ENCODE peak calls at places on chromosomes 6 and 20, in four cellular contexts. One of them, this sample, is unnamed.
A peak's percentile ranks its signal among the peaks of the same experiment; 100 is the strongest.

GRCh38 chr6:168313371-168314028 is 6.1 kb downstream of the DACT2 start:
- DNase-seq in IMR-90: no peak
- DNase-seq in ovary: no peak
- DNase-seq in mesenchymal stem cell: no peak
- DNase-seq in this sample: no peak

GRCh38 chr6:144219056-144219685 is 66.0 kb upstream of the UTRN start:
- DNase-seq in IMR-90: peak; percentile 71
- DNase-seq in ovary: no peak
- DNase-seq in mesenchymal stem cell: peak; percentile 64
- DNase-seq in this sample: no peak

GRCh38 chr6:132118144-132118543 is 167.0 kb upstream of the CCN2 start:
- DNase-seq in IMR-90: no peak
- DNase-seq in ovary: no peak
- DNase-seq in mesenchymal stem cell: no peak
- DNase-seq in this sample: no peak

GRCh38 chr20:64161595-64162238 is 2.5 kb upstream of the MYT1 start:
- DNase-seq in IMR-90: peak; percentile 38
- DNase-seq in ovary: peak; percentile 21
- DNase-seq in mesenchymal stem cell: peak; percentile 30
- DNase-seq in this sample: peak; percentile 12

GRCh38 chr20:18624948-18625347 is 37.1 kb downstream of the DTD1 start:
- DNase-seq in IMR-90: no peak
- DNase-seq in ovary: no peak
- DNase-seq in mesenchymal stem cell: no peak
- DNase-seq in this sample: no peak

GRCh38 chr6:45454008-45454911 is 76.5 kb upstream of the SUPT3H start:
- DNase-seq in IMR-90: peak; percentile 78
- DNase-seq in ovary: no peak
- DNase-seq in mesenchymal stem cell: peak; percentile 95
- DNase-seq in this sample: no peak

GRCh38 chr6:102670756-102671155 is 1277.2 kb downstream of the GRIK2 start:
- DNase-seq in IMR-90: no peak
- DNase-seq in ovary: no peak
- DNase-seq in mesenchymal stem cell: no peak
- DNase-seq in this sample: no peak

GRCh38 chr20:3796477-3797225 is 541 bp downstream of the CDC25B start:
- DNase-seq in IMR-90: no peak
- DNase-seq in ovary: no peak
- DNase-seq in mesenchymal stem cell: no peak
- DNase-seq in this sample: no peak

GRCh38 chr20:25009218-25010145 is 16.9 kb upstream of the APMAP start:
- DNase-seq in IMR-90: no peak
- DNase-seq in ovary: no peak
- DNase-seq in mesenchymal stem cell: no peak
- DNase-seq in this sample: no peak

GRCh38 chr6:25995507-25995906 is 32.9 kb downstream of the TRIM38 start:
- DNase-seq in IMR-90: no peak
- DNase-seq in ovary: no peak
- DNase-seq in mesenchymal stem cell: peak; percentile 22
- DNase-seq in this sample: no peak

GRCh38 chr20:36144336-36144735 is 10.2 kb upstream of the EPB41L1 start:
- DNase-seq in IMR-90: no peak
- DNase-seq in ovary: no peak
- DNase-seq in mesenchymal stem cell: no peak
- DNase-seq in this sample: no peak

GRCh38 chr6:118485601-118486550 is 62.2 kb upstream of the PLN start:
- DNase-seq in IMR-90: peak; percentile 34
- DNase-seq in ovary: no peak
- DNase-seq in mesenchymal stem cell: peak; percentile 26
- DNase-seq in this sample: no peak

GRCh38 chr6:43723737-43724295 is 36.2 kb upstream of the MRPS18A start:
- DNase-seq in IMR-90: peak; percentile 70
- DNase-seq in ovary: peak; percentile 30
- DNase-seq in mesenchymal stem cell: peak; percentile 61
- DNase-seq in this sample: peak; percentile 50

GRCh38 chr20:35369804-35370203 is 42.0 kb downstream of the UQCC1 start:
- DNase-seq in IMR-90: peak; percentile 87
- DNase-seq in ovary: no peak
- DNase-seq in mesenchymal stem cell: peak; percentile 83
- DNase-seq in this sample: peak; percentile 61

GRCh38 chr6:65149841-65150240 is 557.2 kb downstream of the EYS start:
- DNase-seq in IMR-90: no peak
- DNase-seq in ovary: no peak
- DNase-seq in mesenchymal stem cell: no peak
- DNase-seq in this sample: no peak

GRCh38 chr6:41548098-41548840 is 2.1 kb downstream of the FOXP4 start:
- DNase-seq in IMR-90: no peak
- DNase-seq in ovary: no peak
- DNase-seq in mesenchymal stem cell: no peak
- DNase-seq in this sample: no peak

GRCh38 chr20:25021336-25021735 is 28.8 kb upstream of the APMAP start:
- DNase-seq in IMR-90: no peak
- DNase-seq in ovary: no peak
- DNase-seq in mesenchymal stem cell: no peak
- DNase-seq in this sample: no peak

GRCh38 chr20:48335421-48336090 is 492.2 kb downstream of the PREX1 start:
- DNase-seq in IMR-90: no peak
- DNase-seq in ovary: no peak
- DNase-seq in mesenchymal stem cell: no peak
- DNase-seq in this sample: no peak

GRCh38 chr6:25423358-25423757 is 144.2 kb downstream of the CARMIL1 start:
- DNase-seq in IMR-90: no peak
- DNase-seq in ovary: no peak
- DNase-seq in mesenchymal stem cell: no peak
- DNase-seq in this sample: no peak

GRCh38 chr20:57654363-57654997 is 34.3 kb upstream of the ZBP1 start:
- DNase-seq in IMR-90: peak; percentile 55
- DNase-seq in ovary: peak; percentile 41
- DNase-seq in mesenchymal stem cell: peak; percentile 39
- DNase-seq in this sample: peak; percentile 32

GRCh38 chr6:43273707-43274106 is 24.4 kb upstream of the SLC22A7 start:
- DNase-seq in IMR-90: no peak
- DNase-seq in ovary: no peak
- DNase-seq in mesenchymal stem cell: no peak
- DNase-seq in this sample: no peak

GRCh38 chr20:5492941-5493340 is 176.2 kb upstream of the PROKR2 start:
- DNase-seq in IMR-90: no peak
- DNase-seq in ovary: no peak
- DNase-seq in mesenchymal stem cell: no peak
- DNase-seq in this sample: no peak

GRCh38 chr20:48818481-48818987 is 9.3 kb downstream of the PREX1 start:
- DNase-seq in IMR-90: no peak
- DNase-seq in ovary: no peak
- DNase-seq in mesenchymal stem cell: no peak
- DNase-seq in this sample: no peak

GRCh38 chr20:48041078-48041780 is 255.9 kb upstream of the SULF2 start:
- DNase-seq in IMR-90: no peak
- DNase-seq in ovary: no peak
- DNase-seq in mesenchymal stem cell: no peak
- DNase-seq in this sample: no peak

GRCh38 chr6:72547020-72547419 is 74.8 kb upstream of the KCNQ5 start:
- DNase-seq in IMR-90: no peak
- DNase-seq in ovary: no peak
- DNase-seq in mesenchymal stem cell: no peak
- DNase-seq in this sample: no peak

GRCh38 chr6:6583836-6584235 is 4.7 kb upstream of the LY86 start:
- DNase-seq in IMR-90: no peak
- DNase-seq in ovary: no peak
- DNase-seq in mesenchymal stem cell: no peak
- DNase-seq in this sample: no peak

GRCh38 chr20:59253779-59254319 is 46.6 kb upstream of the EDN3 start:
- DNase-seq in IMR-90: no peak
- DNase-seq in ovary: no peak
- DNase-seq in mesenchymal stem cell: no peak
- DNase-seq in this sample: no peak

GRCh38 chr6:151056230-151056907 is 183.4 kb upstream of the AKAP12 start:
- DNase-seq in IMR-90: no peak
- DNase-seq in ovary: no peak
- DNase-seq in mesenchymal stem cell: no peak
- DNase-seq in this sample: no peak

GRCh38 chr6:19715166-19715558 is 122.0 kb upstream of the ID4 start:
- DNase-seq in IMR-90: no peak
- DNase-seq in ovary: no peak
- DNase-seq in mesenchymal stem cell: no peak
- DNase-seq in this sample: no peak

GRCh38 chr6:14984454-14984853 is 261.4 kb upstream of the JARID2 start:
- DNase-seq in IMR-90: peak; percentile 31
- DNase-seq in ovary: peak; percentile 10
- DNase-seq in mesenchymal stem cell: peak; percentile 79
- DNase-seq in this sample: no peak

GRCh38 chr6:113879186-113880096 is 22.3 kb downstream of the MARCKS start:
- DNase-seq in IMR-90: peak; percentile 83
- DNase-seq in ovary: peak; percentile 36
- DNase-seq in mesenchymal stem cell: peak; percentile 78
- DNase-seq in this sample: peak; percentile 82

GRCh38 chr20:49570828-49571552 is 3.1 kb upstream of the PTGIS start:
- DNase-seq in IMR-90: peak; percentile 54
- DNase-seq in ovary: no peak
- DNase-seq in mesenchymal stem cell: no peak
- DNase-seq in this sample: peak; percentile 43

GRCh38 chr6:44275271-44275748 is 5.1 kb downstream of the TMEM151B start:
- DNase-seq in IMR-90: no peak
- DNase-seq in ovary: no peak
- DNase-seq in mesenchymal stem cell: no peak
- DNase-seq in this sample: no peak

GRCh38 chr6:136173519-136174507 is 76.3 kb downstream of the MTFR2 start:
- DNase-seq in IMR-90: peak; percentile 96
- DNase-seq in ovary: no peak
- DNase-seq in mesenchymal stem cell: peak; percentile 69
- DNase-seq in this sample: peak; percentile 88

GRCh38 chr6:168636147-168636982 is 195.4 kb downstream of the SMOC2 start:
- DNase-seq in IMR-90: no peak
- DNase-seq in ovary: no peak
- DNase-seq in mesenchymal stem cell: no peak
- DNase-seq in this sample: no peak

GRCh38 chr6:168508903-168509302 is 67.9 kb downstream of the SMOC2 start:
- DNase-seq in IMR-90: no peak
- DNase-seq in ovary: no peak
- DNase-seq in mesenchymal stem cell: no peak
- DNase-seq in this sample: no peak

GRCh38 chr6:11702039-11702795 is 76.4 kb downstream of the ADTRP start:
- DNase-seq in IMR-90: peak; percentile 65
- DNase-seq in ovary: no peak
- DNase-seq in mesenchymal stem cell: peak; percentile 28
- DNase-seq in this sample: peak; percentile 60

GRCh38 chr6:113078791-113079190 is 731.7 kb downstream of the RFPL4B start:
- DNase-seq in IMR-90: no peak
- DNase-seq in ovary: no peak
- DNase-seq in mesenchymal stem cell: no peak
- DNase-seq in this sample: no peak

GRCh38 chr20:63404129-63405085 is 43.3 kb upstream of the CHRNA4 start:
- DNase-seq in IMR-90: no peak
- DNase-seq in ovary: no peak
- DNase-seq in mesenchymal stem cell: no peak
- DNase-seq in this sample: no peak

DNA sequence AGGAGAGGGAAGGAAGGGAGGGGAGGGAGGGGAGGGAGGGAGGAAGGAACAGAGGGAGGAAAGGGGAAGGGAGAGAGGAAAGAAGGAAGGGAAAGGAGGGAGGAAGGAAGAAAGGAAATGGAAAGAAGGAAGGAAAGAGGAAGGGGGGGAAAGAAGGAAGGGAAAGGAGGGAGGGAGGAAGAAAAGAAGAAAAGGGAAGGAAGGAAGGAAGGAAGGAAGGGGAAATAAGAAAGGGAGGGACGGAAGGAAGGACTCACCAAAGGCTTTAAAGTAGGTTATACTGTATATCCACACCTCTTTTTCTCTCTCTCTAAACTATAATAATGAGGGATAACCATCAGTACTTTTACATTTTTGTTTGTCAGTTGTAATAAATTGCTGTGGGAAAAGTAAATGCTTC is 324.9 kb downstream of the ARHGAP18 start:
- DNase-seq in IMR-90: no peak
- DNase-seq in ovary: no peak
- DNase-seq in mesenchymal stem cell: no peak
- DNase-seq in this sample: no peak
- H3K27ac ChIP-seq in IMR-90: no peak overlapping the region
- H3K27ac ChIP-seq in ovary: no peak overlapping the region
- H3K27ac ChIP-seq in mesenchymal stem cell: no peak overlapping the region
- H3K27ac ChIP-seq in this sample: no peak overlapping the region

DNA sequence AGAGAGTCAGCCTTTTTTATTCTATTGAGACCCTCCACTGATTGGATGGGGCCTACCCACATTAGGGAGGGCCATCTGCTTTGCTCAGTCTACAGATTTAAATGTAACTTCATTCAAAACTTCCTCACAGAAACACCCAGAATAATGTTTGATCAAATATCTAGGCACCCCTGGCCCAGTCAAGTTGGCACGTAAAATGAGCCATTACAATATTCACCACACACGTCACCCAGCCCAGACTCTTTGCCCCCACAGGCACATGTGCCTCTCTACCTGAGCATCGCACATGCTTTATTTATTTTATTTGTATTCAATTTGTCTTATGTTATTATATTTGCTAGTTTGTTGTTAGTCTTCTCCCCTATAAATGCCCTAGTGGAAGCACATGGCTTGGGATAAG is 70.9 kb upstream of the EYA2 start:
- DNase-seq in IMR-90: no peak
- DNase-seq in ovary: no peak
- DNase-seq in mesenchymal stem cell: no peak
- DNase-seq in this sample: no peak
- H3K27me3 ChIP-seq in IMR-90: no peaks in the 10 kb centered on the region
- H3K27me3 ChIP-seq in ovary: no peaks in the 10 kb centered on the region
- H3K27me3 ChIP-seq in mesenchymal stem cell: peaks cover 34% of the 10 kb centered on the region
- H3K27me3 ChIP-seq in this sample: no peaks in the 10 kb centered on the region

DNA sequence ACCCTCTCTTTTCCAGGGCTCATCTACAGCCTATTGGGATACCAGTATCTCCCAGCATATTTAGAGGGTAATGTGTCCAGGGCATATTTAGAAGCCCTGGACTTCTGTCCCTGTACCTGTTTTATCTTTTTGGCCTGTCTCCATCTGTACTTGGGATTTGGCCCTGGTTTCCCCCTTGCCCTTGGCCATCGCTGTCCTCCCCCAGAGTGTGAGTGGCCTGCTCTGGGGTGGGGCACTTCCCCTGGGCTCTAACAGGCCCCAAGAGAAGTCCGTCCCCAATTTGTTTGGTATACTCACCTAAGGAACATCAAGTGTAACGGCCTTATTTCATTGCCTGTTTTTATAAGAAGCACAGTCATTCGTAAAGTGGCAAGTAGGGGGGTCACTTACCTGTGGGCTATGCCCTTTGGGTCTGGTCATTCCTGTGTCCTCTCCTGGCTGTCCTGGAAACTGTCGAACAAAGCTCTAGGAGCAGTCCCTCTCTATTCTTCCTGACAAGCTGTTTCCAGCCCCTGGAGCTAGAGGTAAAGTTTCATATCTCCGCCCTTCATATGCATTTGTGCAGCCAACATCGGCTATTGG is 83.6 kb downstream of the TCP11 start:
- DNase-seq in IMR-90: no peak
- DNase-seq in ovary: no peak
- DNase-seq in mesenchymal stem cell: no peak
- DNase-seq in this sample: no peak
- H3K36me3 ChIP-seq in IMR-90: peaks cover 24% of the 10 kb centered on the region
- H3K36me3 ChIP-seq in ovary: no peaks in the 10 kb centered on the region
- H3K36me3 ChIP-seq in mesenchymal stem cell: peaks cover 72% of the 10 kb centered on the region
- H3K36me3 ChIP-seq in this sample: no peaks in the 10 kb centered on the region

GRCh38 chr20:53940356-53940694 is 130.1 kb downstream of the BCAS1 start:
- DNase-seq in IMR-90: no peak
- DNase-seq in ovary: no peak
- DNase-seq in mesenchymal stem cell: no peak
- DNase-seq in this sample: no peak
- H3K27ac ChIP-seq in IMR-90: peak overlapping the region; percentile 66
- H3K27ac ChIP-seq in ovary: no peak overlapping the region
- H3K27ac ChIP-seq in mesenchymal stem cell: no peak overlapping the region
- H3K27ac ChIP-seq in this sample: peak overlapping the region; percentile 72